ENCODE peak calls at places on chromosomes 5 and 9, in seven cellular contexts. Z is cardiac fibroblast; A is mesothelial cell of epicardium; Q is HEK293T; B is Caco-2; T is frontal cortex; J is stimulated activated CD4-positive, alpha-beta T cell treated with anti-CD3 and anti-CD28 coated beads, Interleukin-15, amount 100 ng/mL, for 24 hours. N is an unnamed sample.

GRCh38 chr5:72499090-72499489 is 8.1 kb downstream of the ZNF366 start:
- DNase-seq in Z (no peak), A (no peak), Q (no peak), B (no peak), T (no peak), J (no peak), N (no peak)

GRCh38 chr9:127572961-127573727 is 38.9 kb upstream of the STXBP1 start:
- DNase-seq in Z (peak), A (no peak), Q (no peak), B (no peak), T (no peak), J (no peak), N (peak)

GRCh38 chr9:71665247-71665646 is 103.1 kb downstream of the CEMIP2 start:
- DNase-seq in Z (peak), A (no peak), Q (no peak), B (no peak), T (no peak), J (no peak), N (no peak)

GRCh38 chr5:72366324-72366976 is 46.3 kb downstream of the PTCD2 start:
- DNase-seq in Z (peak), A (peak), Q (peak), B (peak), T (peak), J (peak), N (peak)

GRCh38 chr5:4553968-4554367 is 586.2 kb upstream of the ADAMTS16 start:
- DNase-seq in Z (no peak), A (no peak), Q (no peak), B (no peak), T (no peak), J (no peak), N (no peak)

GRCh38 chr9:78552802-78553201 is 255.9 kb downstream of the PSAT1 start:
- DNase-seq in Z (no peak), A (no peak), Q (no peak), B (no peak), T (no peak), J (no peak), N (peak)

GRCh38 chr9:4048441-4048840 is 251.4 kb downstream of the GLIS3 start:
- DNase-seq in Z (peak), A (no peak), Q (no peak), B (peak), T (no peak), J (no peak), N (peak)

GRCh38 chr9:108316633-108317032 is 539.2 kb downstream of the ACTL7B start:
- DNase-seq in Z (no peak), A (no peak), Q (no peak), B (no peak), T (no peak), J (no peak), N (no peak)

GRCh38 chr5:72374844-72375243 is 54.7 kb downstream of the PTCD2 start:
- DNase-seq in Z (no peak), A (no peak), Q (no peak), B (no peak), T (no peak), J (no peak), N (no peak)